ENCODE peak calls at places on chromosomes 11 and 22, in five cellular contexts. One of them, this sample, is unnamed.

GRCh38 chr22:24026733-24027132 is 15.6 kb downstream of the CABIN1 start:
- DNase-seq in transverse colon: no peak
- DNase-seq in dorsolateral prefrontal cortex: no peak
- DNase-seq in HL-60: no peak
- DNase-seq in fibroblast of the aortic adventitia: no peak
- DNase-seq in this sample: no peak

GRCh38 chr11:63869171-63869591 is 30.3 kb downstream of the MARK2 start:
- DNase-seq in transverse colon: peak
- DNase-seq in dorsolateral prefrontal cortex: no peak
- DNase-seq in HL-60: no peak
- DNase-seq in fibroblast of the aortic adventitia: no peak
- DNase-seq in this sample: no peak

GRCh38 chr22:28034145-28034759 is 115.2 kb upstream of the PITPNB start:
- DNase-seq in transverse colon: no peak
- DNase-seq in dorsolateral prefrontal cortex: no peak
- DNase-seq in HL-60: no peak
- DNase-seq in fibroblast of the aortic adventitia: no peak
- DNase-seq in this sample: no peak

GRCh38 chr22:50525104-50525958 is at the start of gene SCO2:
- DNase-seq in transverse colon: peak
- DNase-seq in dorsolateral prefrontal cortex: peak
- DNase-seq in HL-60: peak
- DNase-seq in fibroblast of the aortic adventitia: peak
- DNase-seq in this sample: peak

GRCh38 chr11:132551011-132551410 is 981.3 kb downstream of the OPCML start:
- DNase-seq in transverse colon: no peak
- DNase-seq in dorsolateral prefrontal cortex: no peak
- DNase-seq in HL-60: peak
- DNase-seq in fibroblast of the aortic adventitia: no peak
- DNase-seq in this sample: no peak

GRCh38 chr22:37472418-37473006 is 13.7 kb downstream of the MFNG start:
- DNase-seq in transverse colon: peak
- DNase-seq in dorsolateral prefrontal cortex: no peak
- DNase-seq in HL-60: no peak
- DNase-seq in fibroblast of the aortic adventitia: no peak
- DNase-seq in this sample: no peak

GRCh38 chr22:31857247-31857646 is 87.1 kb upstream of the YWHAH start:
- DNase-seq in transverse colon: no peak
- DNase-seq in dorsolateral prefrontal cortex: peak
- DNase-seq in HL-60: no peak
- DNase-seq in fibroblast of the aortic adventitia: no peak
- DNase-seq in this sample: no peak

GRCh38 chr11:60838132-60838531 is 3.8 kb upstream of the CCDC86 start:
- DNase-seq in transverse colon: no peak
- DNase-seq in dorsolateral prefrontal cortex: no peak
- DNase-seq in HL-60: no peak
- DNase-seq in fibroblast of the aortic adventitia: peak
- DNase-seq in this sample: no peak

GRCh38 chr11:77345621-77346020 is 44.1 kb upstream of the GDPD4 start:
- DNase-seq in transverse colon: no peak
- DNase-seq in dorsolateral prefrontal cortex: no peak
- DNase-seq in HL-60: no peak
- DNase-seq in fibroblast of the aortic adventitia: peak
- DNase-seq in this sample: no peak

GRCh38 chr11:8242113-8242475 is 21.6 kb downstream of the LMO1 start:
- DNase-seq in transverse colon: no peak
- DNase-seq in dorsolateral prefrontal cortex: no peak
- DNase-seq in HL-60: no peak
- DNase-seq in fibroblast of the aortic adventitia: no peak
- DNase-seq in this sample: no peak

DNA sequence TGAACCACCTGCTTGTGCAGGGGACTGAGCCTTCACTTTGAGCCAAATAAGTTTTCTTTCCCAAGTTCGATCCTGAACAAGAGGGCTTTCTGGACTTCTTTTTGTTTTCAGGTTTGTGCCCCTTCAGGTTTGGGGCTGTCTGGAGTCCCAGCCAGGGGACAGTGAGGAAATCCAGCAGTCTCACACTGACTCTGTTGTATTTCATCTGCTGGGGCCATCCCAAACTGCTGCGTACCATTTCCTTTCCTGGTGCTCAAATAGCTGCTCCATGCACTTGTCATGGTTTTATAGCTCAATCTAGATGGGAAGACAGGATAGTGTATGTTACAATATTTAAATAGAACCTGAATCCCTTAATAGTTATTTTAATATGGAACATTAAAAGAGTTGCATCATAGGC is 66.3 kb upstream of the IGLL5 start:
- DNase-seq in transverse colon: no peak
- DNase-seq in dorsolateral prefrontal cortex: no peak
- DNase-seq in HL-60: no peak
- DNase-seq in fibroblast of the aortic adventitia: no peak
- DNase-seq in this sample: no peak
- TF ChIP-seq CTCF in transverse colon: no peak
- TF ChIP-seq CTCF in dorsolateral prefrontal cortex: no peak
- TF ChIP-seq CTCF in HL-60: no peak
- TF ChIP-seq CTCF in fibroblast of the aortic adventitia: no peak
- TF ChIP-seq CTCF in this sample: no peak

DNA sequence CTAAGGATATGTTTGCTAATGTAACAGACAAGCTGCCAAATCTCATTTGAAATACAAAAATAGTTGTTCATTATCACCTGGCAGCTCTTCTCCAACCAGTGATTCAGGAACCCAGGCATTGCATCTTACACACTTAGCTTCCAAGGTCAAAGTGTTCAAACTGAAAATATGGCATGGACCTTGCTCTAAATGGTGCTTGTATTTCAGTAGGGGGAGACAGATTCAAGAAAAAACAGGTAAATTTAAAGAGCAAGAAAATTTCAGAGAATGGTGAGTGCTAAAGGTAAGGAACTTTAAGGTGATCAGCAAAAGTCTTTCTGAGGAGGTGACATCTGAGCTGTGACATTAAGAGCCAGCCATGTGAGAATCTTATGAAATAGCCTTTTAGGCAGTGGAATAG is 82.8 kb upstream of the E2F8 start:
- DNase-seq in transverse colon: no peak
- DNase-seq in dorsolateral prefrontal cortex: no peak
- DNase-seq in HL-60: no peak
- DNase-seq in fibroblast of the aortic adventitia: no peak
- DNase-seq in this sample: no peak
- TF ChIP-seq CTCF in transverse colon: no peak
- TF ChIP-seq CTCF in dorsolateral prefrontal cortex: no peak
- TF ChIP-seq CTCF in HL-60: no peak
- TF ChIP-seq CTCF in fibroblast of the aortic adventitia: peak
- TF ChIP-seq CTCF in this sample: no peak

DNA sequence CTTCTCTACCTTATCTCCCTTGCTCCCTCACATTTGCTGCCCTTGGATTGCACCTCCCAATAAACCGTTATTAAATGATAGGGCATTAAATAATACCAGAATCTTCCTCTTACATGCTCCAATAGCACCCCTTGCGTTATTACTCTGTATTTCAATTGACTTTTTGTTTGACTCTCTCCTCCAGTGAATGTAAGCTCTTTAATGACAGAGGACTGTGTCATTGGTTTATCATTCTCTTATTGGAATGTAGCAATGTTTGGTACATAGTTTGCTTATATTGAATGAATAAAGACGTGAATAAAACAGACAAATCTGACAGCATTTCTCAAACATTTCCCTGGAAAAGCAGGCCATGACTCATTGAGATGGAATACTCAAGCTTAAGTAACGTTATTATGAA is 8.7 kb upstream of the MPEG1 start:
- DNase-seq in transverse colon: no peak
- DNase-seq in dorsolateral prefrontal cortex: no peak
- DNase-seq in HL-60: no peak
- DNase-seq in fibroblast of the aortic adventitia: peak
- DNase-seq in this sample: no peak
- TF ChIP-seq CTCF in transverse colon: no peak
- TF ChIP-seq CTCF in dorsolateral prefrontal cortex: no peak
- TF ChIP-seq CTCF in HL-60: no peak
- TF ChIP-seq CTCF in fibroblast of the aortic adventitia: peak
- TF ChIP-seq CTCF in this sample: no peak

DNA sequence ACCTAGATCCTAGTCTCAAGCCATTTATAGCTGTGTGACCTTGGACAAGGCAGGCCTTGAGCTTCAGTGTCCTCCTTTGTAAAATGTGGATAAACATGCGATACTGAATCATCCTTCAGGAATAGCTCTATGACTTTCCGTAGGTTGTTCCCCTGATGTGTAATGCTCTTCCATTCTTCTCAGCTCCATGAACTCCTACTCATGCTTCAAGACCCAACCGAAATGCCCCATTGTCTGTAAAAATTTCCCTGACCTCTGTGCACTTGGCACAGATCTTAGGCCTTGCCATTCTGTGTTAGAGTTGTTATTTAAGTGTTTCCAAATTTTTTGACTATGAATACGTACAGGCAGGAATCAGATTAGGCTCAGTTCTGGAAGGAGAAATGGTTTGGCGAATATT is 3.3 kb upstream of the BEST1 start:
- DNase-seq in transverse colon: no peak
- DNase-seq in dorsolateral prefrontal cortex: no peak
- DNase-seq in HL-60: no peak
- DNase-seq in fibroblast of the aortic adventitia: no peak
- DNase-seq in this sample: no peak
- TF ChIP-seq CTCF in transverse colon: no peak
- TF ChIP-seq CTCF in dorsolateral prefrontal cortex: no peak
- TF ChIP-seq CTCF in HL-60: no peak
- TF ChIP-seq CTCF in fibroblast of the aortic adventitia: no peak
- TF ChIP-seq CTCF in this sample: no peak

GRCh38 chr11:25441432-25441831 is 890.5 kb upstream of the ANO3 start:
- DNase-seq in transverse colon: no peak
- DNase-seq in dorsolateral prefrontal cortex: no peak
- DNase-seq in HL-60: no peak
- DNase-seq in fibroblast of the aortic adventitia: peak
- DNase-seq in this sample: no peak
- TF ChIP-seq CTCF in transverse colon: no peak
- TF ChIP-seq CTCF in dorsolateral prefrontal cortex: no peak
- TF ChIP-seq CTCF in HL-60: no peak
- TF ChIP-seq CTCF in fibroblast of the aortic adventitia: no peak
- TF ChIP-seq CTCF in this sample: no peak